ENCODE peak calls at places on chromosomes 6 and 20, in four cellular contexts. B is AG10803; D is adrenal gland; U is CD4-positive, CD25-positive, alpha-beta regulatory T cell. A is an unnamed sample.

GRCh38 chr6:44438827-44439226 is 51.3 kb downstream of the CDC5L start:
- DNase-seq in B (no peak), D (no peak), U (no peak), A (no peak)

GRCh38 chr6:154920502-154921200 is 74.5 kb upstream of the TIAM2 start:
- DNase-seq in B (peak; percentile 23), D (no peak), U (no peak), A (no peak)

GRCh38 chr6:73290435-73290834 is 27.4 kb upstream of the KHDC1 start:
- DNase-seq in B (peak; percentile 25), D (no peak), U (no peak), A (no peak)

GRCh38 chr20:21571841-21572690 is 58.2 kb upstream of the NKX2-2 start:
- DNase-seq in B (peak; percentile 4), D (peak; percentile 23), U (no peak), A (no peak)

GRCh38 chr6:42239333-42239732 is 21.7 kb upstream of the MRPS10 start:
- DNase-seq in B (no peak), D (no peak), U (no peak), A (no peak)

GRCh38 chr6:70838907-70839285 is 118.0 kb downstream of the B3GAT2 start:
- DNase-seq in B (no peak), D (no peak), U (no peak), A (no peak)

GRCh38 chr20:38112249-38112942 is 52.7 kb downstream of the TGM2 start:
- DNase-seq in B (no peak), D (peak; percentile 18), U (no peak), A (no peak)

GRCh38 chr6:162379762-162380409 is 347.7 kb downstream of the PRKN start:
- DNase-seq in B (no peak), D (no peak), U (no peak), A (no peak)

GRCh38 chr6:50843842-50844241 is 25.2 kb downstream of the TFAP2B start:
- DNase-seq in B (no peak), D (no peak), U (no peak), A (no peak)

GRCh38 chr6:35419431-35419830 is 32.7 kb upstream of the FANCE start:
- DNase-seq in B (peak; percentile 65), D (no peak), U (no peak), A (no peak)

GRCh38 chr6:156752666-156753301 is 24.4 kb upstream of the ARID1B start:
- DNase-seq in B (no peak), D (peak; percentile 83), U (no peak), A (peak; percentile 23)

GRCh38 chr6:136012198-136012884 is 160.8 kb downstream of the PDE7B start:
- DNase-seq in B (peak; percentile 74), D (no peak), U (no peak), A (peak; percentile 44)

GRCh38 chr6:1611572-1612385 is 2.1 kb downstream of the FOXC1 start:
- DNase-seq in B (peak; percentile 33), D (no peak), U (no peak), A (no peak)

GRCh38 chr6:36028088-36028886 is 679 bp downstream of the MAPK14 start:
- DNase-seq in B (no peak), D (peak; percentile 54), U (peak; percentile 30), A (no peak)

GRCh38 chr6:33418690-33419291 is 884 bp upstream of the CUTA start:
- DNase-seq in B (no peak), D (no peak), U (peak; percentile 71), A (no peak)

GRCh38 chr6:162934844-162935243 is 207.1 kb downstream of the PACRG start:
- DNase-seq in B (no peak), D (no peak), U (no peak), A (no peak)

GRCh38 chr6:108988765-108989164 is 105.9 kb downstream of the SESN1 start:
- DNase-seq in B (no peak), D (no peak), U (no peak), A (no peak)

GRCh38 chr6:151154418-151154817 is 85.3 kb upstream of the AKAP12 start:
- DNase-seq in B (no peak), D (no peak), U (no peak), A (no peak)

GRCh38 chr6:52598824-52599190 is 21.9 kb upstream of the TRAM2 start:
- DNase-seq in B (no peak), D (no peak), U (no peak), A (no peak)

GRCh38 chr6:52596371-52597028 is 19.6 kb upstream of the TRAM2 start:
- DNase-seq in B (peak; percentile 82), D (no peak), U (no peak), A (no peak)

GRCh38 chr6:52595796-52596130 is 18.9 kb upstream of the TRAM2 start:
- DNase-seq in B (no peak), D (no peak), U (no peak), A (no peak)

GRCh38 chr6:52597738-52598122 is 20.9 kb upstream of the TRAM2 start:
- DNase-seq in B (no peak), D (no peak), U (no peak), A (no peak)

DNA sequence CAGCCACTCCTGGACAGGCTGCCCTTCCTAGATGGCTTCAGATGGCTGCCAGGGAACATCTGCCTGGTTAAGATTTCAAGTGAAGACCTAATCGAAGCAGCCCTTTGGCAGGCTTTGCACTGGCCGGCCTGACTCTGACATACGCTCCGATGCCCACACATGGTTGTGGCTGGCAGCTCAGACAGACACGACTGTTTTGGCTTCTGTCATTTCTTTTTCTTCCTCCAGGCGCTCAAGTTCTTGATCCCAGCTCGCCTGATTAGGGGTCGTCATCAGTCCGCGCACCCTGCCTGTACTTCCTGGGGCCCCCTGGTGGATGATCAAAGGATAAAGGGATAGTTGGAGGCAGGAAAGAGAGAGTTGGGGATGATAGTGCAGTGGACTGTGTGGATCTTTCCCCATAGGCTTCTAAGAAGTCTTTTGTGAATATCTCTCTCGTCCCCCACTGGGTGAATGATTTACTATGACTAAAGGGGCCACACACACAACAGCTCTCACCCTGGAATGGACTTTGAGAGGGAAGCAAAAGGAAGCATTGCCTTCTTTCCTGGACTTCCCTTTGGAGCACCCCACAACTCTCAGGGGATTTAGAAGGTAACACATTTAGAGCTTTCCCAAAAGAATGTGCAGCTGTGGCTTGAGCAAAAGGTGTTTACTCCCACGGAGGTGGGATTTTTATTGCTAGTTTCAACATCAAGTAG is 21.4 kb upstream of the TRAM2 start:
- DNase-seq in B (peak; percentile 81), D (peak; percentile 82), U (no peak), A (no peak)
- H3K4me3 ChIP-seq in B (peak overlapping the region; percentile 6), D (no peak overlapping the region), U (no peak overlapping the region), A (peak overlapping the region; percentile 19)

GRCh38 chr20:50758469-50758868 is 27.1 kb downstream of the PARD6B start:
- DNase-seq in B (peak; percentile 30), D (no peak), U (no peak), A (no peak)
- H3K4me3 ChIP-seq in B (no peak overlapping the region), D (no peak overlapping the region), U (no peak overlapping the region), A (no peak overlapping the region)

DNA sequence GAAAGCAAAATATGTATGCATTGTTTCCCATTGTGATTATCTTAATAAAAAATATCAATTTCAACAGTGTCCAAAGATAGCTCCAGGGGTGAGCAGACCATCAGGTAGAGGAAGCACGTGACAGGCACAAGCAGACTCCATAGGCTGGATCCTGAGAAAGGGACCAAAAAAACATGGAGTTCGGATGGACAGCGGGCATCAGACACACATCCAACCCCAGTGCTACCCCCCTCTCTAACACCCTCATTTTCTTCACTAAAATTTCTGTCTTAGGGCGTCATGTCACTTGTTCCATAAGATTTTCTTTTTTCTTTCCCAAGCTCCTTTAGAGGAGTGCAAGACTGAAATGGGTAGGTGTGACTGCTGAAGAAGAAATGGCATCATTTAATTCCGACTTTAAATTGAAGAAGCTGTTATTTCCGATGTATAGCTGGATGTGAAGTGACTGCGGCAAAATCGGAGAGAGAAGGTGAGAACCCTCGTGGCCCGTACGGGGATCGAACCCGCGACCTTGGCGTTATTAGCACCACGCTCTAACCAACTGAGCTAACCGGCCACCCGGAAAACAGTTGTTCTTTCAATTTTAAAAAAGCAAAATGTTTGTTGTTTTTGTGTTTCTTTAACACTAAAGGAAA is 10.3 kb upstream of the PRSS16 start:
- DNase-seq in B (peak; percentile 50), D (peak; percentile 27), U (no peak), A (no peak)
- H3K4me3 ChIP-seq in B (no peak overlapping the region), D (no peak overlapping the region), U (no peak overlapping the region), A (peak overlapping the region; percentile 47)

DNA sequence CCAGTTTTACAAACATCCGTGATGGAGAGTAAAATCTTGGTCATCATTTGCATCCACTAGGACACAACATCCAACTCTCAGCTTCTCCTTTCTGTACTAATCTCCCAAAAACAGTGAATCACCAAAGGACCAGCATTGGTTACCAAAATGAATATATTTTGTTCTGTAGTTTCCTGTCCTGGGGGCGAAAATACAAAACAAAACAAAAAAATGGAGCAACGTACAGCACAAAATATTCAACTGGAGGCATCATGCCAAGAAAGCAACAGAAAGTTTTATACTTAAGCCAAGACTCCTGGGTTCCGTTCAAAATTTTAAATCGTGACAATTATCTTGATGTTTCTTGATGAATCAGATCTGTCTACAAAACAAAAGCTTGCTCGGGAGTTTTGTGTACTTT is 126.6 kb upstream of the CCDC28A start:
- DNase-seq in B (peak; percentile 76), D (no peak), U (no peak), A (no peak)
- H3K4me3 ChIP-seq in B (peak overlapping the region; percentile 45), D (no peak overlapping the region), U (no peak overlapping the region), A (no peak overlapping the region)

GRCh38 chr20:18497603-18498002 is 578 bp upstream of the RBBP9 start:
- DNase-seq in B (no peak), D (no peak), U (no peak), A (no peak)
- H3K4me3 ChIP-seq in B (no peak overlapping the region), D (no peak overlapping the region), U (peak overlapping the region; percentile 81), A (peak overlapping the region; percentile 86)

DNA sequence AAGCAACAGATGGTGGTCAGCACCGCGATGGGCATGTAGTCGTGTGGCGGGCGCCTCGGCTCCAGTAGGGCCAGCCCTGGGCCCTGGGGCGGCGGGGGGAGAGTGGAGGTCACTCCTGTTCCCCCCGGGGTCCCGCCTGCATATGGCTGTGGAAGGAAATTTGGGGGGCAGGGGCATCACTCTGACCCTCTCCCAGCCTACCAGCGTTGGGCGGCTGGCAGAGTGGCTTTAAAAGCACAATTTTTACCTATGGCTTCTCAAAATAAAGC is 2.2 kb downstream of the PRRT1 start:
- DNase-seq in B (no peak), D (no peak), U (no peak), A (no peak)
- H3K4me3 ChIP-seq in B (no peak overlapping the region), D (no peak overlapping the region), U (no peak overlapping the region), A (no peak overlapping the region)